ENCODE peak calls at places on chromosome 3, in five cellular contexts. X, K, W, H and P are unnamed samples.

GRCh38 chr3:115084686-115085085 is 62.4 kb downstream of the ZBTB20 start:
- DNase-seq in X (no peak), K (no peak), W (no peak), H (no peak), P (no peak)

GRCh38 chr3:189300345-189300744 is 128.6 kb downstream of the TPRG1 start:
- DNase-seq in X (no peak), K (no peak), W (no peak), H (no peak), P (no peak)

GRCh38 chr3:129353589-129353941 is 74.9 kb downstream of the EFCAB12 start:
- DNase-seq in X (no peak), K (no peak), W (no peak), H (no peak), P (no peak)

GRCh38 chr3:10350324-10350985 is 29.5 kb upstream of the SEC13 start:
- DNase-seq in X (no peak), K (no peak), W (no peak), H (no peak), P (no peak)

GRCh38 chr3:14539384-14540208 is 546 bp downstream of the GRIP2 start:
- DNase-seq in X (no peak), K (no peak), W (no peak), H (no peak), P (no peak)

GRCh38 chr3:111858641-111859040 is 424 bp upstream of the PHLDB2 start:
- DNase-seq in X (no peak), K (no peak), W (no peak), H (no peak), P (no peak)

GRCh38 chr3:14507345-14507741 is 32.8 kb downstream of the GRIP2 start:
- DNase-seq in X (no peak), K (peak; percentile 44), W (no peak), H (no peak), P (no peak)

GRCh38 chr3:13263770-13264467 is 156.2 kb downstream of the NUP210 start:
- DNase-seq in X (peak; percentile 32), K (peak; percentile 5), W (no peak), H (no peak), P (no peak)

GRCh38 chr3:168073842-168074311 is 21.8 kb downstream of the GOLIM4 start:
- DNase-seq in X (no peak), K (no peak), W (no peak), H (no peak), P (no peak)

GRCh38 chr3:44277925-44278324 is 36.2 kb downstream of the TOPAZ1 start:
- DNase-seq in X (no peak), K (no peak), W (no peak), H (no peak), P (no peak)

GRCh38 chr3:52121459-52121795 is 32.8 kb downstream of the POC1A start:
- DNase-seq in X (no peak), K (no peak), W (no peak), H (no peak), P (no peak)

GRCh38 chr3:168249048-168249538 is 153.4 kb upstream of the GOLIM4 start:
- DNase-seq in X (no peak), K (peak; percentile 2), W (no peak), H (no peak), P (no peak)

GRCh38 chr3:197151562-197151961 is 121.9 kb upstream of the MELTF start:
- DNase-seq in X (peak; percentile 61), K (peak; percentile 53), W (no peak), H (no peak), P (no peak)

GRCh38 chr3:142577701-142578308 is 728 bp downstream of the ATR start:
- DNase-seq in X (no peak), K (no peak), W (no peak), H (no peak), P (no peak)

GRCh38 chr3:151282921-151283320 is 4.6 kb upstream of the P2RY14 start:
- DNase-seq in X (peak; percentile 52), K (no peak), W (no peak), H (peak; percentile 24), P (no peak)

GRCh38 chr3:128188326-128188725 is 35.0 kb downstream of the EEFSEC start:
- DNase-seq in X (no peak), K (peak; percentile 17), W (no peak), H (no peak), P (no peak)

GRCh38 chr3:158248261-158248660 is 138.4 kb downstream of the RSRC1 start:
- DNase-seq in X (no peak), K (no peak), W (no peak), H (no peak), P (no peak)

GRCh38 chr3:123388811-123389210 is 60.1 kb downstream of the ADCY5 start:
- DNase-seq in X (no peak), K (no peak), W (no peak), H (no peak), P (no peak)

GRCh38 chr3:65030847-65031463 is 343.2 kb upstream of the ADAMTS9 start:
- DNase-seq in X (peak; percentile 32), K (no peak), W (no peak), H (no peak), P (no peak)

GRCh38 chr3:109050591-109051167 is 67.3 kb downstream of the MORC1 start:
- DNase-seq in X (peak; percentile 46), K (no peak), W (no peak), H (no peak), P (no peak)
- TF ChIP-seq CTCF in X (peak; percentile 59), K (no peak), W (peak; percentile 14), H (peak; percentile 79), P (no peak)

GRCh38 chr3:41575754-41576153 is 376.4 kb downstream of the CTNNB1 start:
- DNase-seq in X (no peak), K (peak; percentile 37), W (no peak), H (no peak), P (no peak)
- H3K4me3 ChIP-seq in X (no peak overlapping the region), K (no peak overlapping the region), W (no peak overlapping the region), H (no peak overlapping the region), P (no peak overlapping the region)

GRCh38 chr3:38003371-38003816 is 12.8 kb downstream of the VILL start:
- DNase-seq in X (peak; percentile 80), K (peak; percentile 49), W (peak; percentile 94), H (no peak), P (no peak)
- TF ChIP-seq CTCF in X (peak; percentile 81), K (peak; percentile 67), W (peak; percentile 85), H (peak; percentile 90), P (peak; percentile 89)

GRCh38 chr3:73279-73678 is 123.3 kb upstream of the CHL1 start:
- DNase-seq in X (no peak), K (no peak), W (no peak), H (no peak), P (no peak)
- H3K4me3 ChIP-seq in X (no peak overlapping the region), K (no peak overlapping the region), W (no peak overlapping the region), H (no peak overlapping the region), P (no peak overlapping the region)

GRCh38 chr3:161510510-161511260 is 14.1 kb downstream of the OTOL1 start:
- DNase-seq in X (no peak), K (no peak), W (no peak), H (no peak), P (no peak)

GRCh38 chr3:161503271-161503670 is 6.7 kb downstream of the OTOL1 start:
- DNase-seq in X (no peak), K (no peak), W (no peak), H (no peak), P (no peak)

DNA sequence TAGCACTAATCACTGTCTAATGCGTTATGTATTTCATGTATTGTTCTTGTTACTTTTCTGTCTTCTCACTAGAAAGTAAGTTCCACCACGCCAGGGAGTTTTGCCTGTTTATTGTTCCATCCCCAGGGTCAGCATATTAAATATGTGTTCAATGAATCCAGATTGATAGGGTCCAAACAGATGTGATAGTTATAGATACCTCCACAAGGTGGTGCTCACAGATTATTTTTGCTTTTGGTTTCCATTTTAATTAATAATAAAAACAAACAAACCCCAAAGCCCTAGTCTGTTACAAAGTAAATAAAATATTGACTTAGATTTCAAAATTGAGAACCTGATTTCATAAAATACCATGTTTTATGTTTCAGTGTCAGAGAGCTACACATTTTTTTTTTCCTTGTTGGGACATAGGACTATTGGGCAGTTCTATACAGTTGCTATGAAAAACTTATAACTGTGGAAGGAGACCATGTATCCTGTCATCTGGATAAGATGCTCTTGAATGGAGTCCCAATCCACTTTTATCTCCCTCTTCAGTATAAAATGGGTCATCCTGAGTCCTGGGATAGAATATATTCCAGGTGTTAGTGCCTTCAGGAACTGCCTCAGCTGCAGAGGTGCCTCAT is 12.4 kb downstream of the OTOL1 start:
- DNase-seq in X (no peak), K (no peak), W (no peak), H (no peak), P (no peak)
- TF ChIP-seq CTCF in X (peak; percentile 58), K (no peak), W (peak; percentile 14), H (peak; percentile 62), P (no peak)